ENCODE peak calls at places on chromosome 14, in five cellular contexts. R is body of pancreas, E is suprapubic skin, T is heart left ventricle, X is lower leg skin. V is an unnamed sample.
A peak's percentile ranks its signal among the peaks of the same experiment; 100 is the strongest.

GRCh38 chr14:87494010-87494409 is 499.0 kb downstream of the GALC start:
- DNase-seq in R (no peak), E (no peak), T (no peak), X (no peak), V (no peak)

GRCh38 chr14:105165134-105165704 is 3.4 kb downstream of the JAG2 start:
- DNase-seq in R (no peak), E (no peak), T (no peak), X (no peak), V (no peak)

GRCh38 chr14:84025258-84026012 is 1504.5 kb upstream of the FLRT2 start:
- DNase-seq in R (peak; percentile 10), E (no peak), T (no peak), X (no peak), V (no peak)

GRCh38 chr14:72916174-72916573 is 10.1 kb upstream of the DCAF4 start:
- DNase-seq in R (no peak), E (no peak), T (no peak), X (no peak), V (no peak)

GRCh38 chr14:70585221-70585620 is 15.2 kb downstream of the MED6 start:
- DNase-seq in R (no peak), E (no peak), T (no peak), X (no peak), V (no peak)

GRCh38 chr14:52279405-52279804 is 11.9 kb downstream of the PTGDR start:
- DNase-seq in R (no peak), E (no peak), T (peak; percentile 20), X (no peak), V (no peak)

GRCh38 chr14:30214014-30214413 is 286.4 kb upstream of the PRKD1 start:
- DNase-seq in R (no peak), E (no peak), T (no peak), X (no peak), V (no peak)

GRCh38 chr14:51938137-51938536 is 51.2 kb upstream of the RTRAF start:
- DNase-seq in R (no peak), E (no peak), T (no peak), X (no peak), V (no peak)

GRCh38 chr14:20262642-20263128 is 23.6 kb downstream of the OR11H4 start:
- DNase-seq in R (no peak), E (no peak), T (no peak), X (no peak), V (no peak)

GRCh38 chr14:89332031-89332430 is 85.0 kb downstream of the FOXN3 start:
- DNase-seq in R (no peak), E (no peak), T (no peak), X (no peak), V (no peak)

GRCh38 chr14:32709072-32709471 is 229.6 kb upstream of the NPAS3 start:
- DNase-seq in R (peak; percentile 8), E (no peak), T (peak; percentile 50), X (no peak), V (no peak)

GRCh38 chr14:97459180-97459579 is 662.0 kb downstream of the VRK1 start:
- DNase-seq in R (no peak), E (no peak), T (no peak), X (no peak), V (no peak)

GRCh38 chr14:52051861-52052260 is 17.0 kb downstream of the NID2 start:
- DNase-seq in R (no peak), E (no peak), T (no peak), X (no peak), V (no peak)

GRCh38 chr14:89165189-89165809 is 251.7 kb downstream of the FOXN3 start:
- DNase-seq in R (peak; percentile 21), E (no peak), T (no peak), X (no peak), V (no peak)

GRCh38 chr14:101123639-101124525 is 220.4 kb upstream of the RTL1 start:
- DNase-seq in R (no peak), E (no peak), T (no peak), X (no peak), V (peak; percentile 14)

GRCh38 chr14:50559990-50560928 is at the start of gene ATL1:
- DNase-seq in R (peak; percentile 76), E (peak; percentile 81), T (peak; percentile 74), X (peak; percentile 94), V (peak; percentile 26)
- TF ChIP-seq CTCF in R (no peak), E (no peak), T (no peak), X (no peak), V (no peak)

DNA sequence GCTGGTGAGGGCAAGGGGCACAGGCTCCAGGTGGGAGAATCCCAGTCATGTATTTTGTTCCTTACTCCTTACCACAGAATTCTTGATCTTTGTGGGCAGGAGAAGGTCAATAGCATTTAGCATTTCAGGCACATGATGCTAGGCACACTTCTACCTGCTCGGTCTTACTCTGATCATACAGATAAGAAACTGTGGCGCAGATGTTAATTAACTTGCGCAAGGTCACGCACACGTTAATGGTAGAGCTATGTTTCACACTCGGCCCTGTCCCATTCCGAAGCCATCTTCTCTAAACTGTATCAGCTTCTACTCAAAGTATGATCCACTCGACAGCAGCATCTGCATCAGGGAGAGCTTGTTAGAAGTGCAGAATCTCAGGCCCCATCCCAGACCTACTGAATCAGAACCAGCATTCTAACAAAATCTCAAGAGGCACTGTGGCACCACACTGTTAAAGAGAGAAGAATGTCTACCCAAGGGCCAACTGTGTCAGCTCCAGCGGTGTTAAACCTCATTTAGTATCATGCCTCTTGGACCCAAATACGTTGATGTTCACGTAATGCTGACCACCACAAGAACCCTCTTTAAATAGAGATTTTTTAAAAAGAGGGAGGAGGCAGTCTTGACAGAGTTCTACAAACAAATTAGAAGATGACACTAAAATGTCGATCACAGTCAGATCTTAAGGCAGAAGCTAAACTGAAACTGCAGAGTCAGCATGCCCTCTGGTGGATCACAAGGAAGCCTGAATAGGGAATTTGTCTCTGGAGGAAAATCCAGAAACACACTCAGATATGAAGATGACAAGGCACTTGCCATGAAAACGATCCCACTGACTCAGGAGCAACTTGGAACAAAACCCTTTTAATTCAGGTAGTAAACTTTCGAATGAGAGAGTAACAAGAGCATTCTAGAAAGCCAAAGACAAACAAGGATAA is 7.3 kb downstream of the STXBP6 start:
- DNase-seq in R (peak; percentile 24), E (no peak), T (peak; percentile 35), X (no peak), V (no peak)
- TF ChIP-seq CTCF in R (no peak), E (peak; percentile 37), T (peak; percentile 49), X (no peak), V (no peak)

GRCh38 chr14:91877376-91877775 is 10.0 kb upstream of the TC2N start:
- DNase-seq in R (no peak), E (no peak), T (no peak), X (no peak), V (no peak)

GRCh38 chr14:91876492-91876891 is 9.2 kb upstream of the TC2N start:
- DNase-seq in R (no peak), E (no peak), T (no peak), X (no peak), V (no peak)

GRCh38 chr14:91879196-91879595 is 11.9 kb upstream of the TC2N start:
- DNase-seq in R (no peak), E (no peak), T (no peak), X (no peak), V (no peak)

GRCh38 chr14:91875515-91876286 is 8.4 kb upstream of the TC2N start:
- DNase-seq in R (peak; percentile 89), E (no peak), T (no peak), X (no peak), V (no peak)

GRCh38 chr14:91878274-91878673 is 10.9 kb upstream of the TC2N start:
- DNase-seq in R (no peak), E (no peak), T (no peak), X (no peak), V (no peak)
- TF ChIP-seq CTCF in R (no peak), E (no peak), T (no peak), X (no peak), V (no peak)

GRCh38 chr14:103549361-103550311 is 12.8 kb downstream of the BAG5 start:
- DNase-seq in R (peak; percentile 58), E (peak; percentile 68), T (peak; percentile 61), X (peak; percentile 87), V (no peak)
- TF ChIP-seq CTCF in R (no peak), E (no peak), T (no peak), X (no peak), V (no peak)

GRCh38 chr14:77148510-77149231 is 7.1 kb upstream of the ZDHHC22 start:
- DNase-seq in R (no peak), E (no peak), T (no peak), X (no peak), V (no peak)

GRCh38 chr14:77151918-77152588 is 10.5 kb upstream of the ZDHHC22 start:
- DNase-seq in R (no peak), E (no peak), T (no peak), X (no peak), V (no peak)

GRCh38 chr14:77154421-77154820 is 12.8 kb upstream of the ZDHHC22 start:
- DNase-seq in R (no peak), E (no peak), T (no peak), X (no peak), V (no peak)

GRCh38 chr14:77153802-77154201 is 12.2 kb upstream of the ZDHHC22 start:
- DNase-seq in R (no peak), E (no peak), T (no peak), X (no peak), V (no peak)

DNA sequence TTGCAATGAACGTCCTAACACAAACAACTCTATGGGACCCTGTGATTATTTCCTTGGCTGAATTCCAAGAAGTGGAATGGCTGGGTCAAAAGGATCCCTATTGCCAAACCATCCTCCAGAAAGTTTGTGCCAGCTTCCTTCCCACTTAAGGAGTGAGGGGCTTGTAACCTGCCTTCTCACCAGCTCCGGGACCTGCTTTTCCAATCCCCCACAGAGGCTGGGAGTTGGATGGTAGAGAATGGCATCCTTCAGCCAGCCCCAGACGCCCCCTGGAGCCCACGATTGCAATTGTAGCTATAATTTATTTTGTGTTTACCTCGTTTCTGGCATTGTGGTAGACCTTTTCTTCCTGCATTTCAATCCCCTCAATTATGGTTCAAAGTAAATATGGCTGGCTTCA is 9.7 kb upstream of the ZDHHC22 start:
- DNase-seq in R (no peak), E (no peak), T (no peak), X (no peak), V (no peak)
- TF ChIP-seq CTCF in R (no peak), E (peak; percentile 11), T (peak; percentile 19), X (no peak), V (no peak)

GRCh38 chr14:77979666-77980351 is 179.9 kb downstream of the ADCK1 start:
- DNase-seq in R (no peak), E (no peak), T (no peak), X (no peak), V (no peak)
- TF ChIP-seq CTCF in R (no peak), E (no peak), T (no peak), X (no peak), V (no peak)

DNA sequence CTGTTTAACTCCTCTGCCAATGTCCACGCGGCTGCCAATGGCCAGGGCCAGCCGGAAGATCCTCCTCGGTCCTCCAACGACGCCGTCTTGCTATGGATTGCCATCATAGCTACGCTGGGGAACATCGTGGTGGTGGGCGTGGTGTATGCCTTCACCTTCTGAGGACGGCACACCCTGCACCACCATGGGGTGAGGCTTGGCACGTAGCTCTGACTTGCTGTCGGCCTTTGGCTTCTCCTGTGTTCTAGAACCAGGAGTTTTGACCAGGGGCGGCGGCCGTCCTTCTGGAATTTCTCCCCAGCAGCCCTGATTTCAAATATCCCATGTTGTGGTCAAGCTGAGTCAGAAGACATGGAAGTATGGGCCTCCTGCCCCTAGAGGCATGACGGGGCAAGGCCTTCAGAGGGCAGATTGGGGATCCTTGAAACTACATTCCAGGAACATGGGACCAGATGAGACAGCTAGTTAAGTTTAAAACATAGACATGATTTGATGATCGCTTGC is 47.5 kb downstream of the C14orf132 start:
- DNase-seq in R (no peak), E (peak; percentile 52), T (no peak), X (no peak), V (no peak)
- TF ChIP-seq CTCF in R (no peak), E (no peak), T (no peak), X (no peak), V (no peak)

GRCh38 chr14:93970967-93971634 is 5.3 kb downstream of the ASB2 start:
- DNase-seq in R (no peak), E (no peak), T (no peak), X (no peak), V (peak; percentile 51)
- TF ChIP-seq CTCF in R (peak; percentile 0), E (no peak), T (no peak), X (no peak), V (peak; percentile 8)